ENCODE peak calls at places on chromosomes 13 and 19, in four cellular contexts. O is HepG2, H is K562, G is GM12878. S is an unnamed sample.

GRCh38 chr19:10346509-10346908 is 7.1 kb upstream of the ICAM3 start:
- DNase-seq in G (no peak), H (peak; percentile 49), O (peak; percentile 74), S (no peak)

GRCh38 chr19:39212377-39212742 is 8.3 kb upstream of the SYCN start:
- DNase-seq in O (no peak), G (peak; percentile 2), H (peak; percentile 75), S (no peak)

GRCh38 chr13:24381539-24382265 is 72.3 kb downstream of the C1QTNF9 start:
- DNase-seq in G (no peak), H (no peak), O (no peak), S (no peak)

GRCh38 chr19:6109947-6110346 is 353 bp downstream of the RFX2 start:
- DNase-seq in H (no peak), O (no peak), G (no peak), S (no peak)

GRCh38 chr19:32662186-32662585 is 12.8 kb downstream of the ANKRD27 start:
- DNase-seq in G (no peak), H (no peak), O (no peak), S (peak; percentile 85)

GRCh38 chr19:51327066-51327985 is 14.6 kb downstream of the VSIG10L start:
- DNase-seq in H (peak; percentile 86), O (peak; percentile 59), G (no peak), S (peak; percentile 30)

GRCh38 chr13:34435338-34435737 is 506.7 kb upstream of the NBEA start:
- DNase-seq in H (no peak), G (no peak), O (no peak), S (peak; percentile 48)

GRCh38 chr19:33712268-33712667 is 84.4 kb upstream of the KCTD15 start:
- DNase-seq in G (no peak), O (no peak), H (no peak), S (no peak)

GRCh38 chr19:5949792-5950305 is 28.1 kb downstream of the RANBP3 start:
- DNase-seq in H (no peak), G (no peak), O (no peak), S (no peak)

GRCh38 chr13:114120486-114121430 is 11.7 kb downstream of the RASA3 start:
- DNase-seq in G (no peak), O (no peak), H (no peak), S (peak; percentile 44)

GRCh38 chr19:54186934-54187381 is 2.4 kb downstream of the MBOAT7 start:
- DNase-seq in O (no peak), G (no peak), H (peak; percentile 44), S (no peak)

GRCh38 chr13:89571676-89572075 is 1775.8 kb upstream of the MIR17HG start:
- DNase-seq in G (no peak), O (no peak), H (no peak), S (no peak)

GRCh38 chr19:40702337-40703012 is 12.0 kb upstream of the NUMBL start:
- DNase-seq in G (no peak), H (peak; percentile 89), O (peak; percentile 50), S (no peak)

GRCh38 chr19:48145596-48146254 is 24.4 kb downstream of the LIG1 start:
- DNase-seq in H (no peak), O (no peak), G (no peak), S (peak; percentile 65)

GRCh38 chr19:2048959-2049740 is 1.9 kb downstream of the MKNK2 start:
- DNase-seq in G (no peak), H (no peak), O (no peak), S (no peak)
- H3K4me1 ChIP-seq in G (peaks cover 47% of the 10 kb centered on the region), H (peaks cover 22% of the 10 kb centered on the region), O (peaks cover 62% of the 10 kb centered on the region), S (peaks cover 29% of the 10 kb centered on the region)

DNA sequence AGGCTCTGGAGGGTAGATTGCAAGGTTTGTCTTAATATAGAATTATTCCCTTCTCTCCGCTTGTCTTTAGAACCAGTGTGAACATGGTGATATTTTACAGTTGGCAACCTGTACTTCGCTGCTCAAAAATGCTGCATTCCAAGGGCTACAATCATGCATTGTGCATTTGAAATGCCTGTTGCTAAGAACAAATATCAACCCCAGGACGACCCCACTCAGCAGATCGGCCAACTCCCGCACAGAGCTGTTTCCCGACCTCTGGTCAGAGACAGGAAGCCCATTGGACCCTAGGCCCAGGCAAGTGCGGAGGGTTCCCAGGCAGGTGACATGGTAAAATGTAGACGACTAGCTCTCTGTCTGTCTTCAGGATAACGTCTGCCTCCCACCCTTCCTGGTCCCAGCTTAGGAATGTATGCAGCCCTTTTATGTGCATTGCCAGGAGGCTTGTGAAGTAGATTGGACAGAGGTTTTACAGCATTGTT is 263.5 kb downstream of the FOXO1 start:
- DNase-seq in G (no peak), H (no peak), O (peak; percentile 71), S (peak; percentile 91)
- TF ChIP-seq POLR2AphosphoS5 in G (no peak), H (no peak), O (no peak), S (peak; percentile 26)

GRCh38 chr13:98411617-98412310 is 165.1 kb downstream of the STK24 start:
- DNase-seq in H (no peak), O (no peak), G (no peak), S (peak; percentile 60)
- TF ChIP-seq MYC in H (no peak), O (no peak), G (no peak), S (no peak)

DNA sequence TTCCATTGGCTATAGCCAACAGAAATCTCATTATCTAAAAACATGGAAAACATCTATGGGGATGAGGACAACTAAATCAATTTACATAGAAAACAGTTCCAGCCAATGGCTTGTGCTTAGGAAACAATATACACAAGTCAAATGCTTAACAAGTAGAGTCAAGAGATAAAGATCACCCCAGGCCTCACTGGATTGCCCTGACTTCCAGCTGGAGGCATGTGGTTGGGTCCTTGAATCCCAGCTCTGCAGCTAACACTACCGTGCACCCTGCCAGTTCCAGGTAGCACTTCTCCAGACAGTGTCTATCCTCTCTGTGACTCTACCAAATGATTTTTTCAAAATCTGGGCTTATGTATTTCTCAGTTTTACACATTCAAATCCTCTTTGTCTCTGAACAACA is 80.2 kb downstream of the DOCK9 start:
- DNase-seq in H (no peak), G (no peak), O (no peak), S (no peak)
- H3K4me1 ChIP-seq in H (no peaks in the 10 kb centered on the region), G (no peaks in the 10 kb centered on the region), O (no peaks in the 10 kb centered on the region), S (peaks cover 28% of the 10 kb centered on the region)

GRCh38 chr19:7652061-7652641 is 15.2 kb downstream of the STXBP2 start:
- DNase-seq in O (peak; percentile 96), H (peak; percentile 92), G (peak; percentile 48), S (peak; percentile 79)
- TF ChIP-seq POLR2AphosphoS5 in O (no peak), H (no peak), G (no peak), S (no peak)

GRCh38 chr19:56137405-56137804 is 3.7 kb upstream of the ZNF444 start:
- DNase-seq in H (no peak), G (no peak), O (no peak), S (peak; percentile 8)
- TF ChIP-seq MYC in H (no peak), G (no peak), O (no peak), S (no peak)